ENCODE peak calls at places on chromosome 16, in ten cellular contexts. U is stimulated activated naive CD4-positive, alpha-beta T cell; E is lower leg skin; J is tibial nerve; S is HTR-8/SVneo; X is H54; Q is NT2/D1; O is effector CD4-positive, alpha-beta T cell; H is naive thymus-derived CD8-positive, alpha-beta T cell; C is NCI-H2081 treated with DMSO at 0.1 percent for 48 hours. B is an unnamed sample.
A peak's percentile ranks its signal among the peaks of the same experiment; 100 is the strongest.

GRCh38 chr16:69523571-69523970 is 42.2 kb upstream of the NFAT5 start:
- DNase-seq in S (no peak), Q (no peak), X (no peak), C (no peak), H (no peak), O (no peak), J (no peak), E (no peak), U (no peak), B (no peak)

GRCh38 chr16:24810951-24811843 is 34.6 kb upstream of the SLC5A11 start:
- DNase-seq in C (no peak), Q (no peak), O (no peak), X (no peak), U (no peak), J (no peak), E (no peak), S (no peak), H (no peak), B (no peak)

GRCh38 chr16:56201030-56201429 is 9.7 kb downstream of the GNAO1 start:
- DNase-seq in U (no peak), Q (no peak), E (no peak), S (no peak), X (no peak), C (no peak), J (no peak), H (no peak), O (no peak), B (no peak)

GRCh38 chr16:28623172-28623711 is 13.4 kb upstream of the SULT1A1 start:
- DNase-seq in Q (no peak), X (no peak), C (peak; percentile 32), H (peak; percentile 57), O (peak; percentile 52), E (no peak), U (peak; percentile 59), J (no peak), S (no peak), B (no peak)

GRCh38 chr16:87803385-87803784 is 37.6 kb upstream of the KLHDC4 start:
- DNase-seq in S (no peak), Q (no peak), U (no peak), J (no peak), H (no peak), C (no peak), X (no peak), E (no peak), O (no peak), B (no peak)

GRCh38 chr16:67431077-67431804 is at the start of gene HSD11B2:
- DNase-seq in X (peak; percentile 52), J (no peak), Q (no peak), S (peak; percentile 58), H (no peak), C (no peak), E (no peak), U (no peak), O (no peak), B (no peak)

GRCh38 chr16:81786868-81787267 is 7.8 kb downstream of the PLCG2 start:
- DNase-seq in E (no peak), X (no peak), U (no peak), Q (no peak), O (no peak), C (no peak), H (no peak), S (no peak), J (no peak), B (no peak)

GRCh38 chr16:83727018-83727417 is 80.8 kb upstream of the HSBP1 start:
- DNase-seq in J (no peak), O (no peak), E (no peak), X (no peak), H (no peak), Q (no peak), U (no peak), S (peak; percentile 48), C (no peak), B (no peak)

GRCh38 chr16:78535098-78535497 is 435.6 kb downstream of the WWOX start:
- DNase-seq in Q (no peak), C (no peak), O (no peak), E (no peak), X (no peak), H (no peak), S (no peak), J (no peak), U (no peak), B (no peak)

GRCh38 chr16:66924527-66925321 is 611 bp downstream of the RRAD start:
- DNase-seq in S (no peak), Q (no peak), E (no peak), U (no peak), X (no peak), O (peak; percentile 15), H (peak; percentile 45), C (no peak), J (no peak), B (no peak)

GRCh38 chr16:84957792-84958191 is 53.5 kb downstream of the ZDHHC7 start:
- DNase-seq in E (no peak), X (no peak), J (no peak), U (no peak), H (no peak), O (no peak), Q (no peak), C (no peak), S (no peak), B (no peak)

B was measured in GM04504.